ENCODE peak calls at places on chromosomes 5 and 9, in ten cellular contexts. T is stimulated activated CD8-positive, alpha-beta memory T cell treated with anti-CD3 and anti-CD28 coated beads, Interleukin-2, amount 100 ng/mL, for 1 hour; L is mammary epithelial cell; Y is lower leg skin; G is iPS-NIHi11; C is heart right ventricle; A is uterus; J is NCI-H1105; Z is stimulated activated CD4-positive, alpha-beta T cell treated with anti-CD3 and anti-CD28 coated beads, Interleukin-12 subunit alpha, Interleukin-12 subunit beta, amount 100 ng/mL, for 4 hours; I is tibial artery. D is an unnamed sample.

GRCh38 chr5:146283344-146283761 is 55.3 kb upstream of the POU4F3 start:
- DNase-seq in C (no peak), T (no peak), L (peak; percentile 82), Y (no peak), J (no peak), A (no peak), I (no peak), Z (no peak), G (peak; percentile 16), D (no peak)

GRCh38 chr9:75378036-75378435 is 289.7 kb downstream of the OSTF1 start:
- DNase-seq in J (no peak), T (no peak), I (peak; percentile 89), L (no peak), G (no peak), Z (no peak), C (peak; percentile 55), Y (peak; percentile 92), A (peak; percentile 54), D (no peak)

GRCh38 chr9:127218818-127219217 is 45.8 kb upstream of the GARNL3 start:
- DNase-seq in G (no peak), J (no peak), Y (peak; percentile 62), Z (no peak), I (peak; percentile 54), C (no peak), A (no peak), T (no peak), L (no peak), D (no peak)

GRCh38 chr9:127065592-127065991 is 56.8 kb downstream of the ANGPTL2 start:
- DNase-seq in G (no peak), T (no peak), C (no peak), J (no peak), L (peak; percentile 31), Z (no peak), I (no peak), A (no peak), Y (no peak), D (no peak)

GRCh38 chr5:41656597-41656996 is 146.2 kb upstream of the PLCXD3 start:
- DNase-seq in I (no peak), L (peak; percentile 6), C (no peak), Y (no peak), A (no peak), J (no peak), G (no peak), Z (no peak), T (no peak), D (no peak)

GRCh38 chr5:163760498-163760897 is 255.1 kb downstream of the MAT2B start:
- DNase-seq in J (no peak), Y (no peak), L (peak; percentile 48), G (no peak), A (no peak), T (no peak), I (no peak), C (no peak), Z (no peak), D (no peak)

GRCh38 chr9:77816641-77817341 is 168.7 kb upstream of the GNA14 start:
- DNase-seq in L (no peak), C (no peak), T (no peak), Z (no peak), J (no peak), A (no peak), G (no peak), I (no peak), Y (no peak), D (no peak)

GRCh38 chr5:173396311-173396993 is 68.2 kb upstream of the STC2 start:
- DNase-seq in I (no peak), C (no peak), Y (peak; percentile 82), G (peak; percentile 74), Z (no peak), A (no peak), J (no peak), T (no peak), L (no peak), D (no peak)

GRCh38 chr5:108728566-108729305 is 19.0 kb upstream of the FER start:
- DNase-seq in Y (no peak), G (no peak), A (no peak), T (no peak), J (no peak), L (no peak), I (no peak), C (no peak), Z (peak; percentile 42), D (no peak)

GRCh38 chr9:7139886-7140285 is 382.1 kb downstream of the KDM4C start:
- DNase-seq in T (no peak), J (no peak), G (no peak), Z (no peak), A (no peak), I (no peak), C (no peak), L (no peak), Y (no peak), D (no peak)

GRCh38 chr5:8848997-8849585 is 696.8 kb downstream of the SEMA5A start:
- DNase-seq in J (no peak), A (no peak), C (no peak), Z (no peak), L (peak; percentile 75), T (no peak), Y (no peak), G (no peak), I (no peak), D (no peak)

GRCh38 chr5:125695994-125696679 is 727.1 kb upstream of the GRAMD2B start:
- DNase-seq in C (no peak), A (no peak), I (no peak), Z (no peak), J (no peak), T (no peak), G (no peak), L (no peak), Y (no peak), D (no peak)

GRCh38 chr9:13267743-13268142 is 11.7 kb downstream of the MPDZ start:
- DNase-seq in I (no peak), Z (no peak), Y (no peak), C (no peak), G (peak; percentile 11), L (peak; percentile 67), A (no peak), J (no peak), T (no peak), D (no peak)

GRCh38 chr5:10789726-10790125 is 28.7 kb upstream of the DAP start:
- DNase-seq in G (no peak), I (no peak), A (no peak), Z (no peak), J (no peak), Y (no peak), C (no peak), L (no peak), T (no peak), D (no peak)

GRCh38 chr5:67160985-67161384 is 35.6 kb downstream of the CD180 start:
- DNase-seq in L (peak; percentile 85), G (no peak), A (no peak), Z (no peak), C (no peak), Y (no peak), J (no peak), T (peak; percentile 24), I (peak; percentile 67), D (no peak)

GRCh38 chr9:132424857-132425702 is 15.1 kb downstream of the CFAP77 start:
- DNase-seq in Z (no peak), T (no peak), C (no peak), A (no peak), J (no peak), Y (no peak), I (no peak), G (peak; percentile 42), L (no peak), D (no peak)

GRCh38 chr5:123080215-123080614 is 8.8 kb upstream of the PRDM6 start:
- DNase-seq in C (no peak), A (no peak), Y (no peak), L (no peak), I (no peak), J (no peak), G (no peak), T (no peak), Z (no peak), D (no peak)

GRCh38 chr9:133375116-133375723 is 640 bp downstream of the SURF4 start:
- DNase-seq in Z (no peak), T (no peak), G (peak; percentile 72), C (no peak), A (no peak), I (no peak), J (peak; percentile 20), L (peak; percentile 52), Y (no peak), D (no peak)

GRCh38 chr5:149002761-149003689 is 59.8 kb downstream of the SH3TC2 start:
- DNase-seq in A (no peak), I (no peak), C (no peak), J (no peak), G (no peak), T (no peak), Y (no peak), L (peak; percentile 81), Z (no peak), D (no peak)

GRCh38 chr9:130770679-130771442 is 64.2 kb upstream of the ABL1 start:
- DNase-seq in Y (no peak), G (peak; percentile 55), J (peak; percentile 34), C (no peak), I (no peak), L (peak; percentile 47), Z (no peak), T (no peak), A (no peak), D (peak; percentile 41)

GRCh38 chr9:33229359-33230120 is 10.4 kb upstream of the SPINK4 start:
- DNase-seq in A (no peak), Z (no peak), I (no peak), Y (peak; percentile 93), L (peak; percentile 98), C (no peak), G (peak; percentile 32), T (no peak), J (peak; percentile 90), D (no peak)

GRCh38 chr9:109812818-109813281 is 32.9 kb downstream of the PALM2AKAP2 start:
- DNase-seq in Z (no peak), J (no peak), A (no peak), G (no peak), Y (no peak), L (no peak), I (no peak), C (no peak), T (no peak), D (no peak)

GRCh38 chr5:129857124-129857523 is 47.1 kb upstream of the CHSY3 start:
- DNase-seq in C (no peak), T (no peak), A (no peak), Y (no peak), Z (no peak), G (no peak), L (no peak), J (no peak), I (no peak), D (no peak)

GRCh38 chr5:142726188-142726731 is 40.4 kb upstream of the FGF1 start:
- DNase-seq in C (no peak), G (no peak), L (peak; percentile 90), J (no peak), I (no peak), Z (no peak), T (no peak), Y (no peak), A (no peak), D (no peak)

D was measured in DMS 273 treated with DMSO at 0.1 percent for 48 hours.